ENCODE peak calls at places on chromosomes 4 and X, in six cellular contexts. S is tibial nerve, E is midbrain, T is H54, I is EL, Z is BE2C. H is an unnamed sample.

GRCh38 chr4:183721207-183722081 is 62.4 kb downstream of the TRAPPC11 start:
- DNase-seq in S (no peak), E (no peak), T (no peak), I (peak), Z (peak), H (no peak)

GRCh38 chrX:10722804-10723364 is 102.5 kb upstream of the MID1 start:
- DNase-seq in S (peak), E (peak), T (peak), I (peak), Z (peak), H (peak)

GRCh38 chr4:92012899-92013867 is 290.6 kb upstream of the GRID2 start:
- DNase-seq in S (no peak), E (no peak), T (no peak), I (no peak), Z (no peak), H (no peak)

GRCh38 chr4:101074326-101074725 is 273.0 kb downstream of the PPP3CA start:
- DNase-seq in S (no peak), E (no peak), T (no peak), I (no peak), Z (no peak), H (no peak)

GRCh38 chrX:7435822-7436221 is 287.9 kb upstream of the PUDP start:
- DNase-seq in S (no peak), E (no peak), T (no peak), I (no peak), Z (no peak), H (no peak)

GRCh38 chrX:73563740-73564073 is 710 bp downstream of the CHIC1 start:
- DNase-seq in S (no peak), E (peak), T (no peak), I (peak), Z (no peak), H (no peak)

GRCh38 chr4:88843067-88843723 is 145.6 kb upstream of the NAP1L5 start:
- DNase-seq in S (no peak), E (no peak), T (no peak), I (no peak), Z (no peak), H (no peak)

GRCh38 chr4:182978152-182978827 is 61.1 kb upstream of the DCTD start:
- DNase-seq in S (no peak), E (no peak), T (no peak), I (peak), Z (peak), H (peak)

GRCh38 chr4:11597506-11597905 is 168.8 kb upstream of the HS3ST1 start:
- DNase-seq in S (no peak), E (no peak), T (no peak), I (no peak), Z (no peak), H (no peak)

GRCh38 chr4:2721586-2721985 is 34.5 kb downstream of the TNIP2 start:
- DNase-seq in S (no peak), E (no peak), T (no peak), I (no peak), Z (no peak), H (no peak)

GRCh38 chr4:75800972-75801371 is 76.6 kb downstream of the USO1 start:
- DNase-seq in S (no peak), E (no peak), T (no peak), I (peak), Z (no peak), H (no peak)